ENCODE peak calls at places on chromosomes 7 and 10, in four cellular contexts. P is stimulated activated CD4-positive, alpha-beta T cell treated with anti-CD3 and anti-CD28 coated beads, Interleukin-2, amount 100 ng/mL, for 48 hours; L is NCI-H1417; X is ACHN. V is an unnamed sample.
A peak's percentile ranks its signal among the peaks of the same experiment; 100 is the strongest.

GRCh38 chr7:47741984-47742383 is 160.1 kb upstream of the TNS3 start:
- DNase-seq in P (no peak), L (no peak), X (no peak), V (no peak)

GRCh38 chr7:81956520-81956919 is 186.7 kb upstream of the HGF start:
- DNase-seq in P (no peak), L (peak; percentile 23), X (peak; percentile 71), V (no peak)

GRCh38 chr10:454860-455259 is 234.6 kb downstream of the DIP2C start:
- DNase-seq in P (no peak), L (no peak), X (peak; percentile 89), V (no peak)

GRCh38 chr7:115340828-115341227 is 418.9 kb downstream of the MDFIC start:
- DNase-seq in P (no peak), L (no peak), X (peak; percentile 60), V (no peak)

GRCh38 chr7:27179503-27180430 is 5.3 kb downstream of the HOXA11 start:
- DNase-seq in P (peak; percentile 67), L (peak; percentile 19), X (peak; percentile 93), V (no peak)

GRCh38 chr7:85191383-85191782 is 4.5 kb upstream of the SEMA3D start:
- DNase-seq in P (no peak), L (no peak), X (peak; percentile 41), V (no peak)

GRCh38 chr10:63703740-63704345 is 182.6 kb downstream of the REEP3 start:
- DNase-seq in P (no peak), L (no peak), X (no peak), V (no peak)

GRCh38 chr7:30905078-30906012 is 6.3 kb upstream of the AQP1 start:
- DNase-seq in P (no peak), L (no peak), X (no peak), V (no peak)

GRCh38 chr7:155227004-155227787 is 70.5 kb upstream of the INSIG1 start:
- DNase-seq in P (no peak), L (no peak), X (no peak), V (no peak)

GRCh38 chr10:43229208-43230061 is 37.4 kb downstream of the RASGEF1A start:
- DNase-seq in P (no peak), L (no peak), X (peak; percentile 20), V (no peak)

GRCh38 chr7:25481891-25482290 is 253.6 kb upstream of the NPVF start:
- DNase-seq in P (no peak), L (no peak), X (no peak), V (no peak)

GRCh38 chr10:130439796-130440195 is 303.6 kb downstream of the GLRX3 start:
- DNase-seq in P (no peak), L (no peak), X (no peak), V (no peak)

GRCh38 chr7:103637080-103637479 is 191.1 kb upstream of the SLC26A5 start:
- DNase-seq in P (no peak), L (no peak), X (no peak), V (no peak)

GRCh38 chr10:13018171-13018570 is 16.7 kb upstream of the CCDC3 start:
- DNase-seq in P (no peak), L (no peak), X (no peak), V (no peak)

GRCh38 chr7:124440081-124440480 is 325.5 kb downstream of the GPR37 start:
- DNase-seq in P (no peak), L (no peak), X (no peak), V (no peak)

GRCh38 chr10:124651402-124651887 is 92.7 kb downstream of the FAM53B start:
- DNase-seq in P (no peak), L (no peak), X (no peak), V (no peak)

GRCh38 chr10:90276894-90277447 is 575.6 kb downstream of the KIF20B start:
- DNase-seq in P (no peak), L (peak; percentile 9), X (no peak), V (no peak)

GRCh38 chr7:142614116-142614515 is 135.2 kb upstream of the PRSS1 start:
- DNase-seq in P (no peak), L (no peak), X (no peak), V (no peak)

GRCh38 chr7:98472391-98473002 is 71.6 kb upstream of the BAIAP2L1 start:
- DNase-seq in P (no peak), L (peak; percentile 77), X (no peak), V (no peak)

GRCh38 chr7:100570954-100571828 is 2.5 kb downstream of the SAP25 start:
- DNase-seq in P (no peak), L (no peak), X (no peak), V (no peak)

GRCh38 chr7:44282601-44283171 is 42.7 kb downstream of the CAMK2B start:
- DNase-seq in P (no peak), L (no peak), X (no peak), V (no peak)

GRCh38 chr7:39606941-39607340 is 16.4 kb upstream of the RALA start:
- DNase-seq in P (no peak), L (no peak), X (no peak), V (no peak)